ENCODE peak calls at places on chromosomes 4 and X, in six cellular contexts. S is trophoblast cell, T is neuronal stem cell, E is mesenchymal stem cell, W is H9, R is IMR-90. G is an unnamed sample.

GRCh38 chr4:76597423-76597979 is 162.5 kb downstream of the SHROOM3 start:
- DNase-seq in W (no peak), E (peak; percentile 45), T (no peak), S (no peak), R (no peak), G (no peak)

GRCh38 chrX:53190363-53190960 is 34.5 kb downstream of the KDM5C start:
- DNase-seq in R (no peak), T (no peak), W (peak; percentile 64), E (peak; percentile 2), S (no peak), G (no peak)

GRCh38 chr4:98185279-98185678 is 42.0 kb upstream of the STPG2 start:
- DNase-seq in R (no peak), W (no peak), T (no peak), E (no peak), S (no peak), G (no peak)

GRCh38 chr4:186606593-186606992 is 51.2 kb upstream of the MTNR1A start:
- DNase-seq in S (peak; percentile 42), E (peak; percentile 64), T (no peak), R (peak; percentile 40), W (no peak), G (no peak)

GRCh38 chrX:119647552-119648420 is 41.6 kb upstream of the NKRF start:
- DNase-seq in S (no peak), E (no peak), T (no peak), W (no peak), R (no peak), G (no peak)

GRCh38 chrX:16089086-16089485 is 34.3 kb upstream of the GRPR start:
- DNase-seq in S (no peak), R (no peak), E (peak; percentile 3), T (no peak), W (no peak), G (no peak)

GRCh38 chr4:107931775-107932321 is 499 bp downstream of the CYP2U1 start:
- DNase-seq in T (no peak), E (no peak), W (no peak), R (no peak), S (no peak), G (no peak)

GRCh38 chr4:20618729-20619128 is 81.5 kb upstream of the PACRGL start:
- DNase-seq in E (no peak), W (peak; percentile 34), R (no peak), T (no peak), S (no peak), G (no peak)

GRCh38 chr4:189840356-189840755 is 100.3 kb upstream of the FRG1 start:
- DNase-seq in W (no peak), T (no peak), R (no peak), S (no peak), E (no peak), G (no peak)

GRCh38 chr4:67087897-67088296 is 457.4 kb downstream of the CENPC start:
- DNase-seq in E (peak; percentile 8), S (peak; percentile 26), W (peak; percentile 50), R (no peak), T (no peak), G (peak; percentile 10)

GRCh38 chrX:101658661-101659477 is 781 bp downstream of the ARMCX2 start:
- DNase-seq in T (peak; percentile 41), S (peak; percentile 18), R (peak; percentile 40), W (peak; percentile 73), E (peak; percentile 62), G (no peak)

GRCh38 chrX:112058255-112058654 is 24.3 kb downstream of the TRPC5 start:
- DNase-seq in W (no peak), S (peak; percentile 27), T (no peak), R (peak; percentile 81), E (peak; percentile 64), G (no peak)

GRCh38 chr4:182207806-182208483 is 35.3 kb upstream of the TENM3 start:
- DNase-seq in T (no peak), E (peak; percentile 66), S (peak; percentile 63), W (no peak), R (peak; percentile 94), G (no peak)

GRCh38 chr4:5932021-5932553 is 39.2 kb upstream of the CRMP1 start:
- DNase-seq in W (no peak), R (no peak), E (no peak), T (no peak), S (no peak), G (no peak)

GRCh38 chr4:37758226-37758625 is 68.3 kb upstream of the PGM2 start:
- DNase-seq in T (no peak), E (peak; percentile 76), W (no peak), S (no peak), R (peak; percentile 41), G (no peak)

GRCh38 chr4:2927696-2928075 is 35.5 kb downstream of the NOP14 start:
- DNase-seq in W (no peak), R (no peak), S (no peak), T (no peak), E (no peak), G (no peak)

GRCh38 chr4:29560452-29560851 is 1159.7 kb upstream of the PCDH7 start:
- DNase-seq in R (no peak), W (no peak), E (no peak), T (no peak), S (no peak), G (no peak)

GRCh38 chr4:123488916-123489315 is 92.3 kb downstream of the SPRY1 start:
- DNase-seq in R (peak; percentile 86), E (peak; percentile 91), S (no peak), W (no peak), T (no peak), G (no peak)

GRCh38 chrX:121802881-121803412 is 755.5 kb downstream of the GLUD2 start:
- DNase-seq in E (no peak), W (no peak), S (no peak), T (no peak), R (no peak), G (no peak)

GRCh38 chrX:110734894-110735541 is 60.6 kb downstream of the CHRDL1 start:
- DNase-seq in E (peak; percentile 72), W (no peak), S (peak; percentile 27), T (no peak), R (peak; percentile 69), G (no peak)

GRCh38 chr4:122992111-122992510 is 69.7 kb upstream of the NUDT6 start:
- DNase-seq in R (no peak), S (no peak), T (no peak), W (no peak), E (no peak), G (no peak)

GRCh38 chrX:13432376-13432775 is 112.5 kb upstream of the ATXN3L start:
- DNase-seq in R (peak; percentile 98), S (no peak), E (peak; percentile 86), W (no peak), T (no peak), G (no peak)

GRCh38 chr4:152045781-152046571 is 285.2 kb upstream of the GATB start:
- DNase-seq in R (no peak), S (peak; percentile 77), E (peak; percentile 22), W (peak; percentile 94), T (peak; percentile 85), G (peak; percentile 96)

GRCh38 chrX:145003443-145003842 is 243.9 kb upstream of the SPANXN1 start:
- DNase-seq in R (no peak), S (no peak), E (peak; percentile 17), W (no peak), T (no peak), G (no peak)

GRCh38 chr4:78058591-78059523 is 1.7 kb downstream of the FRAS1 start:
- DNase-seq in T (peak; percentile 65), E (peak; percentile 36), W (peak; percentile 72), R (no peak), S (peak; percentile 17), G (peak; percentile 21)

GRCh38 chr4:32022071-32022470 is 1301.9 kb downstream of the PCDH7 start:
- DNase-seq in T (no peak), E (no peak), S (no peak), W (no peak), R (no peak), G (no peak)

GRCh38 chr4:86032476-86033022 is 327.3 kb downstream of the MAPK10 start:
- DNase-seq in R (peak; percentile 83), S (peak; percentile 91), E (peak; percentile 83), W (no peak), T (no peak), G (no peak)

GRCh38 chr4:113101669-113102068 is 52.2 kb downstream of the ANK2 start:
- DNase-seq in T (no peak), W (no peak), R (peak; percentile 5), E (peak; percentile 33), S (no peak), G (no peak)

GRCh38 chrX:41885724-41886123 is 37.6 kb downstream of the CASK start:
- DNase-seq in R (no peak), T (no peak), E (no peak), W (no peak), S (no peak), G (no peak)

DNA sequence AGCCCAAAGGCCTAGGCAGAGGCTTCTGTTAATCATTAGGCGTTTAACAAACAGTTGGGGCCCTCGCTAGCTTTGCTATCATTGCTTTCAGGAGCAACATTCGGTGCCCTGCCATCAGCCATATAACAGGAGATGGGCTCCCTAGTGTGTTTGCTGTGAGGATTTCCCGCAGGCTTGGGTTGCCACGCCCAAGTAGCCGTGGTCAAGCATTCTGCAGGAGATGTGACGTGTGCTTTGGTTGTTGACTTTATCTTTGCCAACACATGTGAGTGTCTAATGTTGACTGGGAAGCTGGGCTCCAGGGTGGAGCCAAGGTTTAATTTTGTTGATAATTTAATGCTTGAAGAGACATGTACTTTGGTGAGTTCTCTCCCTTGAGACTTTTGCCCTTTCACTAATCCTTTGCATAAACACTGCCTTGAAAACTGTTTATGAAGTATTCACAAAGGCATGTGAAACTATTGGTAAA is 184.6 kb upstream of the KIT start:
- DNase-seq in T (no peak), E (peak; percentile 85), W (no peak), R (peak; percentile 14), S (no peak), G (no peak)
- H3K9me3 ChIP-seq in T (peaks cover 2% of the 10 kb centered on the region), E (peaks cover 5% of the 10 kb centered on the region), W (no peaks in the 10 kb centered on the region), R (peaks cover 2% of the 10 kb centered on the region), S (no peaks in the 10 kb centered on the region), G (peaks cover 3% of the 10 kb centered on the region)

GRCh38 chrX:11103006-11103405 is 8.1 kb upstream of the HCCS start:
- DNase-seq in E (peak; percentile 8), R (no peak), W (no peak), S (no peak), T (no peak), G (no peak)
- H3K23ac ChIP-seq in E (no peak overlapping the region), R (no peak overlapping the region), W (no peak overlapping the region), S (no peak overlapping the region), T (no peak overlapping the region), G (no peak overlapping the region)

GRCh38 chrX:134721766-134722532 is 63.7 kb upstream of the PLAC1 start:
- DNase-seq in E (no peak), W (no peak), T (no peak), R (no peak), S (no peak), G (no peak)

GRCh38 chrX:134732676-134733075 is 74.4 kb upstream of the PLAC1 start:
- DNase-seq in S (no peak), W (no peak), E (no peak), T (no peak), R (no peak), G (no peak)

GRCh38 chrX:134732152-134732551 is 73.9 kb upstream of the PLAC1 start:
- DNase-seq in S (no peak), R (no peak), T (no peak), E (no peak), W (no peak), G (no peak)

GRCh38 chrX:134725103-134725690 is 66.9 kb upstream of the PLAC1 start:
- DNase-seq in W (no peak), R (no peak), T (no peak), S (no peak), E (no peak), G (no peak)

GRCh38 chrX:134727363-134727762 is 69.1 kb upstream of the PLAC1 start:
- DNase-seq in E (no peak), R (no peak), S (no peak), T (no peak), W (no peak), G (no peak)
- H3K9me3 ChIP-seq in E (no peaks in the 10 kb centered on the region), R (peaks cover under 1% of the 10 kb centered on the region), S (no peaks in the 10 kb centered on the region), T (no peaks in the 10 kb centered on the region), W (no peaks in the 10 kb centered on the region), G (no peaks in the 10 kb centered on the region)

GRCh38 chr4:7894098-7894676 is 45.5 kb downstream of the AFAP1 start:
- DNase-seq in E (no peak), W (no peak), R (no peak), S (no peak), T (no peak), G (no peak)
- H3K23ac ChIP-seq in E (no peak overlapping the region), W (no peak overlapping the region), R (no peak overlapping the region), S (no peak overlapping the region), T (no peak overlapping the region), G (no peak overlapping the region)